ENCODE peak calls at places on chromosomes 7 and 10, in nine cellular contexts. One of them, this sample, is unnamed.

GRCh38 chr10:12042409-12042796 is 206 bp downstream of the UPF2 start:
- DNase-seq in fibroblast of pulmonary artery: peak; percentile 13
- DNase-seq in left lung: no peak
- DNase-seq in transverse colon: peak; percentile 53
- DNase-seq in AG04449: no peak
- DNase-seq in BJ: no peak
- DNase-seq in K562: peak; percentile 80
- DNase-seq in uterus: no peak
- DNase-seq in A549: no peak
- DNase-seq in this sample: peak; percentile 38

GRCh38 chr7:100407285-100408180 is 21.0 kb downstream of the ZCWPW1 start:
- DNase-seq in uterus: no peak
- DNase-seq in BJ: peak; percentile 31
- DNase-seq in AG04449: no peak
- DNase-seq in fibroblast of pulmonary artery: peak; percentile 87
- DNase-seq in A549: peak; percentile 72
- DNase-seq in left lung: no peak
- DNase-seq in K562: peak; percentile 70
- DNase-seq in transverse colon: no peak
- DNase-seq in this sample: no peak

GRCh38 chr7:104950006-104950405 is 64.0 kb upstream of the KMT2E start:
- DNase-seq in fibroblast of pulmonary artery: no peak
- DNase-seq in transverse colon: no peak
- DNase-seq in uterus: no peak
- DNase-seq in K562: no peak
- DNase-seq in BJ: no peak
- DNase-seq in A549: no peak
- DNase-seq in AG04449: no peak
- DNase-seq in left lung: no peak
- DNase-seq in this sample: no peak

GRCh38 chr7:92691578-92691977 is 101.4 kb upstream of the FAM133B start:
- DNase-seq in uterus: no peak
- DNase-seq in A549: peak; percentile 69
- DNase-seq in left lung: no peak
- DNase-seq in AG04449: no peak
- DNase-seq in BJ: no peak
- DNase-seq in transverse colon: no peak
- DNase-seq in fibroblast of pulmonary artery: peak; percentile 81
- DNase-seq in K562: peak; percentile 26
- DNase-seq in this sample: no peak

GRCh38 chr10:24899571-24899970 is 52.8 kb downstream of the PRTFDC1 start:
- DNase-seq in left lung: no peak
- DNase-seq in BJ: no peak
- DNase-seq in A549: no peak
- DNase-seq in fibroblast of pulmonary artery: no peak
- DNase-seq in AG04449: no peak
- DNase-seq in K562: no peak
- DNase-seq in uterus: no peak
- DNase-seq in transverse colon: no peak
- DNase-seq in this sample: no peak

GRCh38 chr10:33143160-33143728 is 185.2 kb upstream of the ITGB1 start:
- DNase-seq in AG04449: no peak
- DNase-seq in left lung: no peak
- DNase-seq in A549: no peak
- DNase-seq in transverse colon: no peak
- DNase-seq in BJ: no peak
- DNase-seq in uterus: no peak
- DNase-seq in K562: no peak
- DNase-seq in fibroblast of pulmonary artery: peak; percentile 57
- DNase-seq in this sample: no peak

GRCh38 chr10:97719602-97720001 is 6.1 kb downstream of the MARVELD1 start:
- DNase-seq in K562: no peak
- DNase-seq in A549: no peak
- DNase-seq in uterus: no peak
- DNase-seq in BJ: no peak
- DNase-seq in left lung: no peak
- DNase-seq in fibroblast of pulmonary artery: no peak
- DNase-seq in transverse colon: no peak
- DNase-seq in AG04449: no peak
- DNase-seq in this sample: no peak

GRCh38 chr10:32210306-32211045 is 136.5 kb downstream of the EPC1 start:
- DNase-seq in K562: peak; percentile 20
- DNase-seq in BJ: no peak
- DNase-seq in left lung: no peak
- DNase-seq in AG04449: no peak
- DNase-seq in A549: peak; percentile 78
- DNase-seq in fibroblast of pulmonary artery: peak; percentile 70
- DNase-seq in uterus: no peak
- DNase-seq in transverse colon: peak; percentile 24
- DNase-seq in this sample: no peak

GRCh38 chr10:101841826-101842225 is 1.8 kb downstream of the KCNIP2 start:
- DNase-seq in left lung: no peak
- DNase-seq in K562: peak; percentile 2
- DNase-seq in A549: no peak
- DNase-seq in transverse colon: no peak
- DNase-seq in BJ: no peak
- DNase-seq in AG04449: no peak
- DNase-seq in uterus: no peak
- DNase-seq in fibroblast of pulmonary artery: no peak
- DNase-seq in this sample: no peak

GRCh38 chr10:125000366-125001312 is 58.7 kb downstream of the ZRANB1 start:
- DNase-seq in uterus: peak; percentile 35
- DNase-seq in left lung: peak; percentile 32
- DNase-seq in A549: no peak
- DNase-seq in fibroblast of pulmonary artery: no peak
- DNase-seq in AG04449: no peak
- DNase-seq in BJ: no peak
- DNase-seq in K562: no peak
- DNase-seq in transverse colon: peak; percentile 7
- DNase-seq in this sample: peak; percentile 18

GRCh38 chr7:138645284-138645683 is 55.9 kb downstream of the SVOPL start:
- DNase-seq in left lung: no peak
- DNase-seq in fibroblast of pulmonary artery: no peak
- DNase-seq in K562: no peak
- DNase-seq in uterus: no peak
- DNase-seq in AG04449: no peak
- DNase-seq in transverse colon: no peak
- DNase-seq in BJ: no peak
- DNase-seq in A549: peak; percentile 19
- DNase-seq in this sample: no peak

GRCh38 chr10:95260397-95260881 is 30.4 kb downstream of the PDLIM1 start:
- DNase-seq in AG04449: peak; percentile 81
- DNase-seq in A549: peak; percentile 84
- DNase-seq in uterus: no peak
- DNase-seq in transverse colon: no peak
- DNase-seq in left lung: no peak
- DNase-seq in BJ: peak; percentile 76
- DNase-seq in fibroblast of pulmonary artery: peak; percentile 95
- DNase-seq in K562: no peak
- DNase-seq in this sample: no peak

GRCh38 chr10:116627386-116627933 is 6.7 kb downstream of the PNLIPRP2 start:
- DNase-seq in K562: peak; percentile 20
- DNase-seq in A549: peak; percentile 48
- DNase-seq in AG04449: no peak
- DNase-seq in left lung: no peak
- DNase-seq in fibroblast of pulmonary artery: no peak
- DNase-seq in uterus: no peak
- DNase-seq in transverse colon: peak; percentile 68
- DNase-seq in BJ: no peak
- DNase-seq in this sample: no peak

GRCh38 chr10:113463777-113464176 is 89.1 kb upstream of the HABP2 start:
- DNase-seq in left lung: no peak
- DNase-seq in transverse colon: no peak
- DNase-seq in K562: no peak
- DNase-seq in BJ: peak; percentile 58
- DNase-seq in AG04449: peak; percentile 9
- DNase-seq in fibroblast of pulmonary artery: no peak
- DNase-seq in uterus: no peak
- DNase-seq in A549: no peak
- DNase-seq in this sample: no peak

GRCh38 chr10:31580646-31581045 is 261.6 kb downstream of the ZEB1 start:
- DNase-seq in A549: no peak
- DNase-seq in BJ: no peak
- DNase-seq in uterus: no peak
- DNase-seq in fibroblast of pulmonary artery: no peak
- DNase-seq in AG04449: no peak
- DNase-seq in transverse colon: no peak
- DNase-seq in K562: no peak
- DNase-seq in left lung: no peak
- DNase-seq in this sample: no peak

GRCh38 chr10:68192113-68192512 is 39.8 kb downstream of the ATOH7 start:
- DNase-seq in uterus: no peak
- DNase-seq in left lung: no peak
- DNase-seq in A549: no peak
- DNase-seq in AG04449: no peak
- DNase-seq in BJ: no peak
- DNase-seq in K562: no peak
- DNase-seq in fibroblast of pulmonary artery: no peak
- DNase-seq in transverse colon: no peak
- DNase-seq in this sample: no peak

GRCh38 chr7:876972-877311 is 588 bp downstream of the GET4 start:
- DNase-seq in AG04449: no peak
- DNase-seq in A549: peak; percentile 51
- DNase-seq in K562: no peak
- DNase-seq in fibroblast of pulmonary artery: no peak
- DNase-seq in transverse colon: no peak
- DNase-seq in left lung: peak; percentile 58
- DNase-seq in BJ: no peak
- DNase-seq in uterus: no peak
- DNase-seq in this sample: no peak

GRCh38 chr7:875051-875450 is 1.3 kb upstream of the GET4 start:
- DNase-seq in K562: no peak
- DNase-seq in transverse colon: no peak
- DNase-seq in AG04449: no peak
- DNase-seq in A549: no peak
- DNase-seq in BJ: no peak
- DNase-seq in fibroblast of pulmonary artery: no peak
- DNase-seq in uterus: no peak
- DNase-seq in left lung: no peak
- DNase-seq in this sample: no peak

GRCh38 chr7:876077-876971 is at the start of gene GET4:
- DNase-seq in uterus: peak; percentile 98
- DNase-seq in K562: peak; percentile 87
- DNase-seq in A549: peak; percentile 96
- DNase-seq in left lung: peak; percentile 97
- DNase-seq in fibroblast of pulmonary artery: peak; percentile 96
- DNase-seq in AG04449: peak; percentile 62
- DNase-seq in transverse colon: peak; percentile 97
- DNase-seq in BJ: peak; percentile 57
- DNase-seq in this sample: peak; percentile 97

GRCh38 chr7:874036-874749 is 2.2 kb upstream of the GET4 start:
- DNase-seq in uterus: no peak
- DNase-seq in left lung: no peak
- DNase-seq in transverse colon: no peak
- DNase-seq in fibroblast of pulmonary artery: peak; percentile 26
- DNase-seq in A549: no peak
- DNase-seq in AG04449: no peak
- DNase-seq in BJ: no peak
- DNase-seq in K562: no peak
- DNase-seq in this sample: no peak

GRCh38 chr7:875476-876076 is 778 bp upstream of the GET4 start:
- DNase-seq in A549: no peak
- DNase-seq in BJ: no peak
- DNase-seq in fibroblast of pulmonary artery: no peak
- DNase-seq in K562: no peak
- DNase-seq in left lung: peak; percentile 53
- DNase-seq in transverse colon: peak; percentile 30
- DNase-seq in AG04449: no peak
- DNase-seq in uterus: peak; percentile 43
- DNase-seq in this sample: peak; percentile 22
- H3K4me3 ChIP-seq in A549: peak overlapping the region; percentile 40
- H3K4me3 ChIP-seq in BJ: peak overlapping the region; percentile 43
- H3K4me3 ChIP-seq in fibroblast of pulmonary artery: peak overlapping the region; percentile 37
- H3K4me3 ChIP-seq in K562: no peak overlapping the region
- H3K4me3 ChIP-seq in left lung: peak overlapping the region; percentile 85
- H3K4me3 ChIP-seq in transverse colon: peak overlapping the region; percentile 33
- H3K4me3 ChIP-seq in AG04449: peak overlapping the region; percentile 47
- H3K4me3 ChIP-seq in uterus: no peak overlapping the region
- H3K4me3 ChIP-seq in this sample: peak overlapping the region; percentile 49

DNA sequence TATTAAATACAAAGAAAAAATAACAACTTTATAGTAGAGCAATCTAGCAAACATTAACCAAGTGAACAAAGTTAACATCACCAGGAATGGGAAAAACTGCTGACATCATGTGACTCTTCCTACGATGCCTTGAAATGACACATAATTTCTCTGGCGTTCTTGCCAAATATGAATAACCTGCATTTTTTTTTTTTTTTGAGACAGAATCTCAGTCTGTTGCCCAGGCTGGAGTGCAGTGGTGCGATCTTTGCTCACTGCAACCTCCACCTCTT is 126.5 kb upstream of the VKORC1L1 start:
- DNase-seq in left lung: no peak
- DNase-seq in AG04449: no peak
- DNase-seq in uterus: no peak
- DNase-seq in K562: no peak
- DNase-seq in fibroblast of pulmonary artery: peak; percentile 46
- DNase-seq in A549: peak; percentile 71
- DNase-seq in transverse colon: no peak
- DNase-seq in BJ: no peak
- DNase-seq in this sample: no peak
- H3K4me3 ChIP-seq in left lung: no peak overlapping the region
- H3K4me3 ChIP-seq in AG04449: no peak overlapping the region
- H3K4me3 ChIP-seq in uterus: no peak overlapping the region
- H3K4me3 ChIP-seq in K562: no peak overlapping the region
- H3K4me3 ChIP-seq in fibroblast of pulmonary artery: no peak overlapping the region
- H3K4me3 ChIP-seq in A549: no peak overlapping the region
- H3K4me3 ChIP-seq in transverse colon: no peak overlapping the region
- H3K4me3 ChIP-seq in BJ: no peak overlapping the region
- H3K4me3 ChIP-seq in this sample: no peak overlapping the region

GRCh38 chr10:80468806-80469421 is 14.8 kb downstream of the TSPAN14 start:
- DNase-seq in AG04449: no peak
- DNase-seq in K562: no peak
- DNase-seq in fibroblast of pulmonary artery: no peak
- DNase-seq in left lung: no peak
- DNase-seq in A549: no peak
- DNase-seq in uterus: no peak
- DNase-seq in transverse colon: no peak
- DNase-seq in BJ: no peak
- DNase-seq in this sample: no peak
- H3K4me3 ChIP-seq in AG04449: no peak overlapping the region
- H3K4me3 ChIP-seq in K562: no peak overlapping the region
- H3K4me3 ChIP-seq in fibroblast of pulmonary artery: no peak overlapping the region
- H3K4me3 ChIP-seq in left lung: peak overlapping the region; percentile 13
- H3K4me3 ChIP-seq in A549: no peak overlapping the region
- H3K4me3 ChIP-seq in uterus: no peak overlapping the region
- H3K4me3 ChIP-seq in transverse colon: no peak overlapping the region
- H3K4me3 ChIP-seq in BJ: no peak overlapping the region
- H3K4me3 ChIP-seq in this sample: peak overlapping the region; percentile 29

DNA sequence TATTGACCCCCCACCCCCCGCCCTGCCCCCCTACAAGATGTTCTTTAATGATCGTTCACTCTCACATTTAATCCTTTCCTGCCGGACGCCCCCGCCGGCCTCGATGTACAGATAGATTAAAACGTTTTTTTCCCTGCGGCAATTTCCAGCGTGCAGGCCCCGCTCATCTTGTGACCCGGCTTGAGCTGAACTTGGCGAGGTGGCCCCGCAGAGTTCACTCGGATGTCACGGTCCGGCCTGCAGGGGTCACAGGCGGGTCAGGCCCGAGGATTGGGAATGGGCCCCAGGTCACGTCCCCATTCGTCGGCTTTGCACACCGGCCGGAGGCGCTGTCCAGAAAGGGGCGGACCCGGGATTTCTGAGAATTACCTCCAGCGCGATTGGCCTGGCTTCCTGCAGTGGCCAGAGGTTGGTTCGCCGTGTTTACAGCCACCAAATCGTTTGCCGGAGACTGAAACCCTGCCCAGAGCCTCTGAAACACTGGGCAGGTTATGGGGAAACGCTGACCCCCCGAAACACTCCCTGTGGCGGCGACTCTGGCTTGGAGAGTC is 1.9 kb upstream of the CYP26A1 start:
- DNase-seq in fibroblast of pulmonary artery: no peak
- DNase-seq in AG04449: no peak
- DNase-seq in BJ: no peak
- DNase-seq in transverse colon: peak; percentile 29
- DNase-seq in K562: peak; percentile 89
- DNase-seq in A549: peak; percentile 43
- DNase-seq in left lung: no peak
- DNase-seq in uterus: no peak
- DNase-seq in this sample: no peak
- H3K4me3 ChIP-seq in fibroblast of pulmonary artery: peak overlapping the region; percentile 41
- H3K4me3 ChIP-seq in AG04449: no peak overlapping the region
- H3K4me3 ChIP-seq in BJ: peak overlapping the region; percentile 2
- H3K4me3 ChIP-seq in transverse colon: peak overlapping the region; percentile 32
- H3K4me3 ChIP-seq in K562: peak overlapping the region; percentile 31
- H3K4me3 ChIP-seq in A549: no peak overlapping the region
- H3K4me3 ChIP-seq in left lung: peak overlapping the region; percentile 30
- H3K4me3 ChIP-seq in uterus: no peak overlapping the region
- H3K4me3 ChIP-seq in this sample: peak overlapping the region; percentile 48

This sample was measured in heart right ventricle.